ENCODE peak calls at places on chromosomes 6 and 20, in six cellular contexts. L is tibial nerve, U is lung microvascular endothelial cell, E is upper lobe of left lung, S is cardiac fibroblast, W is ovary. G is an unnamed sample.

GRCh38 chr6:150134280-150134920 is 8.4 kb upstream of the PPP1R14C start:
- DNase-seq in L (no peak), U (no peak), E (peak), S (no peak), W (no peak), G (no peak)

GRCh38 chr6:119196732-119197131 is 118.3 kb upstream of the FAM184A start:
- DNase-seq in L (no peak), U (peak), E (no peak), S (no peak), W (no peak), G (no peak)

GRCh38 chr6:72809701-72810379 is 188.0 kb downstream of the KCNQ5 start:
- DNase-seq in L (no peak), U (no peak), E (no peak), S (no peak), W (no peak), G (no peak)

GRCh38 chr6:50998905-50999304 is 180.2 kb downstream of the TFAP2B start:
- DNase-seq in L (no peak), U (no peak), E (no peak), S (no peak), W (no peak), G (no peak)

GRCh38 chr6:139925894-139926641 is 551.6 kb upstream of the CITED2 start:
- DNase-seq in L (no peak), U (no peak), E (no peak), S (peak), W (no peak), G (no peak)

GRCh38 chr6:90168693-90169131 is 127.9 kb downstream of the BACH2 start:
- DNase-seq in L (no peak), U (peak), E (no peak), S (peak), W (no peak), G (no peak)

GRCh38 chr20:44785768-44786167 is 24.6 kb downstream of the RIMS4 start:
- DNase-seq in L (no peak), U (no peak), E (no peak), S (peak), W (no peak), G (no peak)

GRCh38 chr6:151181701-151182367 is 57.9 kb upstream of the AKAP12 start:
- DNase-seq in L (no peak), U (no peak), E (no peak), S (peak), W (no peak), G (no peak)

GRCh38 chr6:25147191-25147590 is 132.0 kb upstream of the CARMIL1 start:
- DNase-seq in L (no peak), U (no peak), E (no peak), S (no peak), W (no peak), G (no peak)

GRCh38 chr6:155154158-155154830 is 109.5 kb upstream of the CLDN20 start:
- DNase-seq in L (no peak), U (peak), E (no peak), S (peak), W (no peak), G (no peak)

GRCh38 chr20:44702776-44703175 is 12.4 kb upstream of the CCN5 start:
- DNase-seq in L (peak), U (peak), E (peak), S (peak), W (peak), G (no peak)

GRCh38 chr6:34352305-34352937 is 40.0 kb downstream of the NUDT3 start:
- DNase-seq in L (no peak), U (peak), E (no peak), S (no peak), W (no peak), G (no peak)

GRCh38 chr20:20261159-20261558 is 106.7 kb upstream of the INSM1 start:
- DNase-seq in L (no peak), U (no peak), E (peak), S (no peak), W (no peak), G (peak)

GRCh38 chr20:63690898-63691710 is 5.3 kb upstream of the TNFRSF6B start:
- DNase-seq in L (no peak), U (no peak), E (no peak), S (no peak), W (peak), G (no peak)

GRCh38 chr20:21633829-21634228 is 71.6 kb upstream of the PAX1 start:
- DNase-seq in L (no peak), U (no peak), E (no peak), S (no peak), W (no peak), G (no peak)

GRCh38 chr6:52547647-52548352 is 29.1 kb downstream of the TRAM2 start:
- DNase-seq in L (no peak), U (peak), E (no peak), S (peak), W (no peak), G (no peak)

GRCh38 chr20:60058869-60059268 is 100.6 kb downstream of the CDH26 start:
- DNase-seq in L (no peak), U (no peak), E (no peak), S (no peak), W (no peak), G (no peak)

GRCh38 chr20:46898433-46898832 is 3.8 kb downstream of the EYA2 start:
- DNase-seq in L (no peak), U (no peak), E (no peak), S (no peak), W (no peak), G (no peak)

GRCh38 chr6:166679566-166679965 is 52.5 kb upstream of the RPS6KA2 start:
- DNase-seq in L (no peak), U (no peak), E (no peak), S (no peak), W (no peak), G (no peak)

GRCh38 chr6:11682525-11682924 is 96.1 kb downstream of the ADTRP start:
- DNase-seq in L (no peak), U (no peak), E (no peak), S (no peak), W (no peak), G (no peak)

GRCh38 chr6:72248621-72249020 is 362.3 kb downstream of the RIMS1 start:
- DNase-seq in L (no peak), U (no peak), E (no peak), S (no peak), W (no peak), G (no peak)

GRCh38 chr20:47927385-47927851 is 142.1 kb upstream of the SULF2 start:
- DNase-seq in L (no peak), U (no peak), E (no peak), S (no peak), W (no peak), G (no peak)

GRCh38 chr20:50395258-50395729 is 114.9 kb upstream of the PTPN1 start:
- DNase-seq in L (peak), U (no peak), E (peak), S (peak), W (peak), G (peak)

G was measured in CD14-positive monocyte.